ENCODE peak calls at places on chromosomes 7 and 10, in six cellular contexts. One of them, this sample, is unnamed.
A peak's percentile ranks its signal among the peaks of the same experiment; 100 is the strongest.

GRCh38 chr10:77846718-77847311 is 79.7 kb downstream of the DLG5 start:
- DNase-seq in WTC11: peak; percentile 86
- DNase-seq in GM20000: peak; percentile 83
- DNase-seq in Daoy: peak; percentile 75
- DNase-seq in MCF 10A: peak; percentile 79
- DNase-seq in posterior cingulate gyrus: peak; percentile 90
- DNase-seq in this sample: peak; percentile 43

GRCh38 chr10:92699518-92700272 is 9.9 kb downstream of the HHEX start:
- DNase-seq in WTC11: peak; percentile 52
- DNase-seq in GM20000: peak; percentile 34
- DNase-seq in Daoy: peak; percentile 56
- DNase-seq in MCF 10A: peak; percentile 17
- DNase-seq in posterior cingulate gyrus: no peak
- DNase-seq in this sample: peak; percentile 47

GRCh38 chr10:62422068-62422590 is 48.0 kb downstream of the ZNF365 start:
- DNase-seq in WTC11: no peak
- DNase-seq in GM20000: no peak
- DNase-seq in Daoy: peak; percentile 50
- DNase-seq in MCF 10A: peak; percentile 10
- DNase-seq in posterior cingulate gyrus: no peak
- DNase-seq in this sample: no peak

GRCh38 chr10:12541446-12542067 is 192.2 kb downstream of the CAMK1D start:
- DNase-seq in WTC11: no peak
- DNase-seq in GM20000: no peak
- DNase-seq in Daoy: no peak
- DNase-seq in MCF 10A: no peak
- DNase-seq in posterior cingulate gyrus: no peak
- DNase-seq in this sample: no peak

GRCh38 chr10:84469470-84469869 is 141.1 kb downstream of the CCSER2 start:
- DNase-seq in WTC11: no peak
- DNase-seq in GM20000: no peak
- DNase-seq in Daoy: no peak
- DNase-seq in MCF 10A: no peak
- DNase-seq in posterior cingulate gyrus: no peak
- DNase-seq in this sample: no peak

GRCh38 chr7:99897688-99898357 is 21.0 kb upstream of the OR2AE1 start:
- DNase-seq in WTC11: no peak
- DNase-seq in GM20000: no peak
- DNase-seq in Daoy: no peak
- DNase-seq in MCF 10A: no peak
- DNase-seq in posterior cingulate gyrus: no peak
- DNase-seq in this sample: no peak

GRCh38 chr10:29119374-29119773 is 169.5 kb upstream of the LYZL1 start:
- DNase-seq in WTC11: peak; percentile 91
- DNase-seq in GM20000: no peak
- DNase-seq in Daoy: no peak
- DNase-seq in MCF 10A: peak; percentile 37
- DNase-seq in posterior cingulate gyrus: no peak
- DNase-seq in this sample: peak; percentile 88

GRCh38 chr7:112238852-112239610 is 32.5 kb downstream of the ZNF277 start:
- DNase-seq in WTC11: no peak
- DNase-seq in GM20000: no peak
- DNase-seq in Daoy: peak; percentile 58
- DNase-seq in MCF 10A: peak; percentile 75
- DNase-seq in posterior cingulate gyrus: no peak
- DNase-seq in this sample: no peak

GRCh38 chr10:30748152-30748845 is 118.7 kb upstream of the LYZL2 start:
- DNase-seq in WTC11: no peak
- DNase-seq in GM20000: no peak
- DNase-seq in Daoy: no peak
- DNase-seq in MCF 10A: no peak
- DNase-seq in posterior cingulate gyrus: no peak
- DNase-seq in this sample: no peak

GRCh38 chr10:78721231-78721630 is 347.5 kb upstream of the ZMIZ1 start:
- DNase-seq in WTC11: no peak
- DNase-seq in GM20000: no peak
- DNase-seq in Daoy: no peak
- DNase-seq in MCF 10A: no peak
- DNase-seq in posterior cingulate gyrus: no peak
- DNase-seq in this sample: no peak

GRCh38 chr7:153190986-153191385 is 431.4 kb downstream of the ACTR3B start:
- DNase-seq in WTC11: no peak
- DNase-seq in GM20000: no peak
- DNase-seq in Daoy: no peak
- DNase-seq in MCF 10A: no peak
- DNase-seq in posterior cingulate gyrus: no peak
- DNase-seq in this sample: no peak

GRCh38 chr10:8049874-8050560 is 4.5 kb upstream of the GATA3 start:
- DNase-seq in WTC11: no peak
- DNase-seq in GM20000: no peak
- DNase-seq in Daoy: no peak
- DNase-seq in MCF 10A: no peak
- DNase-seq in posterior cingulate gyrus: no peak
- DNase-seq in this sample: no peak

GRCh38 chr7:121401896-121402295 is 5.8 kb upstream of the FAM3C start:
- DNase-seq in WTC11: no peak
- DNase-seq in GM20000: no peak
- DNase-seq in Daoy: no peak
- DNase-seq in MCF 10A: no peak
- DNase-seq in posterior cingulate gyrus: no peak
- DNase-seq in this sample: no peak

GRCh38 chr7:65449505-65449852 is 75.8 kb downstream of the ZNF92 start:
- DNase-seq in WTC11: no peak
- DNase-seq in GM20000: no peak
- DNase-seq in Daoy: peak; percentile 32
- DNase-seq in MCF 10A: no peak
- DNase-seq in posterior cingulate gyrus: no peak
- DNase-seq in this sample: no peak

GRCh38 chr7:92246363-92247101 is 758 bp downstream of the ANKIB1 start:
- DNase-seq in WTC11: peak; percentile 62
- DNase-seq in GM20000: peak; percentile 61
- DNase-seq in Daoy: no peak
- DNase-seq in MCF 10A: peak; percentile 27
- DNase-seq in posterior cingulate gyrus: peak; percentile 32
- DNase-seq in this sample: peak; percentile 30

GRCh38 chr7:76074306-76074971 is 26.5 kb downstream of the MDH2 start:
- DNase-seq in WTC11: no peak
- DNase-seq in GM20000: no peak
- DNase-seq in Daoy: no peak
- DNase-seq in MCF 10A: no peak
- DNase-seq in posterior cingulate gyrus: no peak
- DNase-seq in this sample: no peak

GRCh38 chr10:50538473-50539398 is 85.0 kb downstream of the SGMS1 start:
- DNase-seq in WTC11: no peak
- DNase-seq in GM20000: no peak
- DNase-seq in Daoy: peak; percentile 5
- DNase-seq in MCF 10A: no peak
- DNase-seq in posterior cingulate gyrus: peak; percentile 67
- DNase-seq in this sample: no peak

GRCh38 chr10:27100800-27101347 is 580 bp upstream of the ANKRD26 start:
- DNase-seq in WTC11: no peak
- DNase-seq in GM20000: no peak
- DNase-seq in Daoy: no peak
- DNase-seq in MCF 10A: no peak
- DNase-seq in posterior cingulate gyrus: no peak
- DNase-seq in this sample: no peak

GRCh38 chr10:117442944-117443676 is 67.9 kb upstream of the PDZD8 start:
- DNase-seq in WTC11: peak; percentile 91
- DNase-seq in GM20000: peak; percentile 74
- DNase-seq in Daoy: peak; percentile 92
- DNase-seq in MCF 10A: peak; percentile 97
- DNase-seq in posterior cingulate gyrus: peak; percentile 82
- DNase-seq in this sample: peak; percentile 90

GRCh38 chr10:60044221-60044620 is 137.9 kb upstream of the CCDC6 start:
- DNase-seq in WTC11: no peak
- DNase-seq in GM20000: no peak
- DNase-seq in Daoy: no peak
- DNase-seq in MCF 10A: no peak
- DNase-seq in posterior cingulate gyrus: no peak
- DNase-seq in this sample: no peak

GRCh38 chr10:112404612-112405011 is 30.7 kb downstream of the ACSL5 start:
- DNase-seq in WTC11: no peak
- DNase-seq in GM20000: no peak
- DNase-seq in Daoy: no peak
- DNase-seq in MCF 10A: no peak
- DNase-seq in posterior cingulate gyrus: no peak
- DNase-seq in this sample: no peak